ENCODE peak calls at places on chromosomes 3 and 15, in nine cellular contexts. O is A549, X is HL-60, Y is Panc1, Q is K562, U is GM12878, B is GM23338, T is HepG2, L is HCT116. Z is an unnamed sample.

GRCh38 chr15:99507732-99508571 is 57.8 kb upstream of the MEF2A start:
- DNase-seq in O (no peak), X (no peak), Y (no peak), Q (no peak), U (no peak), B (no peak), T (no peak), L (no peak), Z (peak)

GRCh38 chr15:64571857-64572291 is 111.5 kb downstream of the ZNF609 start:
- DNase-seq in O (no peak), X (peak), Y (no peak), Q (no peak), U (peak), B (no peak), T (peak), L (no peak), Z (no peak)

GRCh38 chr3:179260949-179261765 is 10.2 kb upstream of the KCNMB3 start:
- DNase-seq in O (peak), X (peak), Y (no peak), Q (peak), U (no peak), B (peak), T (peak), L (no peak), Z (peak)

GRCh38 chr3:186109897-186110803 is 1.3 kb upstream of the ETV5 start:
- DNase-seq in O (no peak), X (no peak), Y (no peak), Q (peak), U (no peak), B (peak), T (no peak), L (no peak), Z (peak)

GRCh38 chr3:35965908-35966307 is 326.6 kb downstream of the ARPP21 start:
- DNase-seq in O (peak), X (no peak), Y (no peak), Q (no peak), U (no peak), B (peak), T (no peak), L (no peak), Z (peak)

GRCh38 chr3:143157957-143158548 is 38.5 kb downstream of the CHST2 start:
- DNase-seq in O (no peak), X (no peak), Y (no peak), Q (no peak), U (no peak), B (no peak), T (no peak), L (no peak), Z (no peak)

GRCh38 chr15:82298520-82298919 is 35.9 kb downstream of the SAXO2 start:
- DNase-seq in O (no peak), X (no peak), Y (no peak), Q (no peak), U (no peak), B (peak), T (no peak), L (no peak), Z (no peak)

GRCh38 chr15:28019594-28020320 is 79.4 kb downstream of the OCA2 start:
- DNase-seq in O (no peak), X (no peak), Y (no peak), Q (peak), U (no peak), B (peak), T (no peak), L (no peak), Z (peak)

GRCh38 chr3:144770291-144770690 is 798.7 kb downstream of the DIPK2A start:
- DNase-seq in O (no peak), X (no peak), Y (no peak), Q (no peak), U (no peak), B (no peak), T (no peak), L (no peak), Z (no peak)

GRCh38 chr3:147422226-147422933 is 13.2 kb downstream of the ZIC1 start:
- DNase-seq in O (no peak), X (no peak), Y (no peak), Q (no peak), U (no peak), B (no peak), T (no peak), L (no peak), Z (no peak)

GRCh38 chr3:117692416-117692995 is 982.9 kb downstream of the TUSC7 start:
- DNase-seq in O (no peak), X (no peak), Y (no peak), Q (no peak), U (no peak), B (peak), T (no peak), L (no peak), Z (no peak)

GRCh38 chr3:169744332-169745054 is 20.4 kb downstream of the TERC start:
- DNase-seq in O (no peak), X (no peak), Y (no peak), Q (no peak), U (no peak), B (peak), T (no peak), L (no peak), Z (no peak)

GRCh38 chr3:160355826-160356225 is 43.2 kb downstream of the IFT80 start:
- DNase-seq in O (no peak), X (no peak), Y (no peak), Q (no peak), U (no peak), B (no peak), T (no peak), L (no peak), Z (peak)

GRCh38 chr15:77831989-77832388 is 199.3 kb upstream of the LINGO1 start:
- DNase-seq in O (no peak), X (no peak), Y (no peak), Q (no peak), U (no peak), B (no peak), T (no peak), L (no peak), Z (no peak)
- TF ChIP-seq REST in O (no peak), X (no peak), Y (no peak), Q (no peak), U (no peak), B (no peak), T (no peak), L (no peak), Z (no peak)

GRCh38 chr3:195704433-195704999 is 16.3 kb upstream of the MUC20 start:
- DNase-seq in O (no peak), X (no peak), Y (no peak), Q (peak), U (no peak), B (no peak), T (no peak), L (no peak), Z (no peak)

GRCh38 chr3:195708066-195708465 is 12.7 kb upstream of the MUC20 start:
- DNase-seq in O (no peak), X (peak), Y (no peak), Q (no peak), U (no peak), B (no peak), T (no peak), L (no peak), Z (no peak)

GRCh38 chr3:195703776-195704175 is 17.0 kb upstream of the MUC20 start:
- DNase-seq in O (no peak), X (no peak), Y (no peak), Q (no peak), U (no peak), B (no peak), T (no peak), L (no peak), Z (no peak)

GRCh38 chr3:195708626-195709481 is 11.9 kb upstream of the MUC20 start:
- DNase-seq in O (no peak), X (no peak), Y (no peak), Q (no peak), U (peak), B (no peak), T (no peak), L (no peak), Z (no peak)

GRCh38 chr3:195705081-195705991 is 15.4 kb upstream of the MUC20 start:
- DNase-seq in O (no peak), X (no peak), Y (no peak), Q (peak), U (no peak), B (no peak), T (no peak), L (no peak), Z (no peak)
- H3K27ac ChIP-seq in O (no peak), X (no peak), Y (no peak), Q (no peak), U (no peak), B (no peak), T (no peak), L (no peak), Z (no peak)

DNA sequence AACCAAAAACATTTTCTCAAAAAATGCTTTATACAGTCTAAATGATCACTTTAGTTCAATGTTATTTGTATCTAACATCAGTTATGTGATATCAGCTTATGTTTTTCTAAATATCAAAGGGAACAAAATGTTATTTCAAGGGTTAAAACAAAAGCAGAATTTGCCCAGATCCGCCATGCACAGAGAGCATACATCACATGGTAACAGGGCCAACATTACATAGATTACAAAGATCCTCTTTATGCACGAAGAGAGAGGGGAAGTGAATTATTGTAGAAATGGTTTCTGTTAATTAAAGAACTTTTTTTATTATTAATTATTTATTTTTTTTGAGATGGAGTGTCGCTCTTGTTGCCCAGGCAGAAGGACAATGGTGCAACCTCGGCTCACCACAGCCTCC is 100.8 kb upstream of the MME start:
- DNase-seq in O (no peak), X (no peak), Y (no peak), Q (no peak), U (no peak), B (no peak), T (no peak), L (no peak), Z (no peak)
- TF ChIP-seq REST in O (no peak), X (no peak), Y (no peak), Q (no peak), U (no peak), B (no peak), T (no peak), L (no peak), Z (no peak)

GRCh38 chr3:16427309-16427965 is 86.1 kb downstream of the RFTN1 start:
- DNase-seq in O (peak), X (no peak), Y (no peak), Q (no peak), U (no peak), B (no peak), T (no peak), L (no peak), Z (no peak)
- H3K27ac ChIP-seq in O (peak), X (no peak), Y (no peak), Q (no peak), U (no peak), B (no peak), T (no peak), L (no peak), Z (peak)

GRCh38 chr3:195248281-195248680 is 22.7 kb downstream of the XXYLT1 start:
- DNase-seq in O (no peak), X (no peak), Y (no peak), Q (no peak), U (no peak), B (no peak), T (no peak), L (no peak), Z (no peak)

GRCh38 chr3:195247086-195247862 is 23.7 kb downstream of the XXYLT1 start:
- DNase-seq in O (no peak), X (no peak), Y (no peak), Q (no peak), U (no peak), B (no peak), T (no peak), L (no peak), Z (no peak)

GRCh38 chr3:195245531-195245951 is 25.4 kb downstream of the XXYLT1 start:
- DNase-seq in O (no peak), X (no peak), Y (no peak), Q (no peak), U (no peak), B (no peak), T (no peak), L (no peak), Z (no peak)

GRCh38 chr3:195247863-195248189 is 23.1 kb downstream of the XXYLT1 start:
- DNase-seq in O (no peak), X (no peak), Y (no peak), Q (no peak), U (no peak), B (no peak), T (no peak), L (no peak), Z (no peak)

GRCh38 chr3:195246608-195247007 is 24.4 kb downstream of the XXYLT1 start:
- DNase-seq in O (no peak), X (no peak), Y (no peak), Q (no peak), U (no peak), B (no peak), T (no peak), L (no peak), Z (no peak)
- TF ChIP-seq REST in O (no peak), X (no peak), Y (no peak), Q (no peak), U (no peak), B (no peak), T (no peak), L (no peak), Z (no peak)

DNA sequence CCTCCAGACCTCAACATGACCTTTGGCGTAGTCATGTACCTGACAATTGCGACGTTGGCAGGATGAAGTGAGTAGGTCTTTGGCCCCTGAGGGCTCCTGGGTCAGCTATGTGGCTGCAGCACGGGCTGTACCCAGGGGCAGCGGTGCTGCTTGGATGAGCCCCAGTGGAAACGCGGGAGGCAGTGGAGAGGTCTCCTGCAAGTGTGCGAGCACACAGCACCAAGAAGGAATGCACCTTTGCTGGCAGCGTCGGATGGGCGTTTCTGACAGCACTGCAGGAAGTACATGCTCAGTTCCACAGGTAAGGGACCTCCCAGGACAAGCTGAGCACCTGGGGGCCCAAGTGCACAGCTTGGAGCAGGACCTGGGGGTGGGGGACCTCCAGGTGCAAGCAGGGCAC is 67.4 kb upstream of the UNC13C start:
- DNase-seq in O (no peak), X (no peak), Y (no peak), Q (no peak), U (no peak), B (no peak), T (no peak), L (no peak), Z (no peak)
- H3K27ac ChIP-seq in O (no peak), X (no peak), Y (no peak), Q (no peak), U (no peak), B (no peak), T (no peak), L (no peak), Z (no peak)

DNA sequence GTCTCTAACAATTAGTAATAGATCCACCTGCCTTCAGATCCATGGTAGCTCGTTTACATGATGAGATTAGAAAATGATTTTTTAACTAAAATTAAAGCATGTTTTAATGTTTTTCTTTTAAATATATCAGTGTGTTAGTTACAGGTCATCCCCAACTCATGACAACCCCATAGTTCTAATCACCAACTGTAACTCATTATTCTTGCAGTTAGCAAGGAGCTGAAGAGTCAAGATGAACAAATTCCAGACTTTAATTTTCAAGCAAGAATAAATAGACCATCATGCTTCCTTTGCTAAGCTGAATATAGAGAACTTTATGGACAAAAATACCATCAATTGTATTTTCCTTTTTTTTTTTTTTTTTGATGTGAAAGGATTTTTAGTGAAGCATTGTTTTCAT is 101.1 kb downstream of the TOP2B start:
- DNase-seq in O (no peak), X (no peak), Y (no peak), Q (no peak), U (no peak), B (no peak), T (no peak), L (no peak), Z (no peak)
- TF ChIP-seq REST in O (no peak), X (no peak), Y (no peak), Q (no peak), U (no peak), B (no peak), T (no peak), L (no peak), Z (no peak)

GRCh38 chr3:57066471-57066870 is 6.0 kb downstream of the SPATA12 start:
- DNase-seq in O (no peak), X (no peak), Y (no peak), Q (no peak), U (no peak), B (no peak), T (no peak), L (no peak), Z (no peak)

GRCh38 chr3:57065588-57065987 is 5.1 kb downstream of the SPATA12 start:
- DNase-seq in O (no peak), X (no peak), Y (no peak), Q (no peak), U (no peak), B (no peak), T (no peak), L (peak), Z (no peak)

GRCh38 chr3:57064615-57065014 is 4.2 kb downstream of the SPATA12 start:
- DNase-seq in O (no peak), X (peak), Y (no peak), Q (no peak), U (no peak), B (no peak), T (no peak), L (no peak), Z (no peak)

GRCh38 chr3:57069471-57070010 is 9.1 kb downstream of the SPATA12 start:
- DNase-seq in O (no peak), X (no peak), Y (no peak), Q (no peak), U (no peak), B (no peak), T (no peak), L (no peak), Z (no peak)

DNA sequence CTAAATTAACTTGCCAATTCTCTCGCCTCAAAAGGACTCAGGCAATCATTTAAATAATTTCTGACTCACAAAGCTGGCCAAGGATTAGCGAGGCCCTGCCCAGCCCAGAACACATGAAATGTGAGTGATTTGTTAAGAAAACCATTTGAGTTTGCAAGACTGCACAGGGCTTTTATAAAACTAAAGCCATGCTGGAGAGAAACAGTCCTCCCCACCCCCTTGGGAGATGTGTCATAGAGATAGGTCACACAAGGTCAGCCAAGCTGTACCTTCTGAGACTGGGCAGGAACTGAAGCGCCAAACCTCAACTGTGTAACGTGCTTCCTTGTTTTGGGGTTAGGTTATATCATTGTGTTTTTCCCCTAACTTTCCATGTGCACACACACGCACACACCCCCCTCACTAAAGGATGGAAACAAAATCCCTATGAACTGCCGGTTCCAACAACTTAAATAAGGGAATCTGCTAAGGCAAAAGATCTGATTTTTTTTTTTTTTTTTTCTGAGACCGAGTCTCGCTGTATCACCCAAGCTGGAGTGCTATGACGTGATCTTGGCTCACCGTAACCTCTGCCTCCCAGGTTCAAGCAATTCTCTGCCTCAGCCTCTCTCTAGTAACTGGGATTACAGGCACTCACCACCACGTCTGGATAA is 8.1 kb downstream of the SPATA12 start:
- DNase-seq in O (peak), X (peak), Y (peak), Q (peak), U (peak), B (no peak), T (no peak), L (peak), Z (no peak)
- H3K27ac ChIP-seq in O (peak), X (peak), Y (peak), Q (peak), U (peak), B (no peak), T (no peak), L (peak), Z (peak)